ENCODE peak calls at places on chromosomes 16 and 17, in six cellular contexts. One of them, this sample, is unnamed.
A peak's percentile ranks its signal among the peaks of the same experiment; 100 is the strongest.

GRCh38 chr16:87086156-87086555 is 231.0 kb downstream of the C16orf95 start:
- DNase-seq in H9: no peak
- DNase-seq in mesenchymal stem cell: peak; percentile 36
- DNase-seq in neuronal stem cell: no peak
- DNase-seq in H1: no peak
- DNase-seq in IMR-90: peak; percentile 67
- DNase-seq in this sample: no peak

GRCh38 chr16:9027070-9027799 is 63.5 kb upstream of the USP7 start:
- DNase-seq in H9: no peak
- DNase-seq in H1: no peak
- DNase-seq in IMR-90: no peak
- DNase-seq in mesenchymal stem cell: no peak
- DNase-seq in neuronal stem cell: no peak
- DNase-seq in this sample: no peak

GRCh38 chr17:61554209-61554608 is 36.8 kb downstream of the NACA2 start:
- DNase-seq in H9: no peak
- DNase-seq in H1: no peak
- DNase-seq in mesenchymal stem cell: no peak
- DNase-seq in IMR-90: no peak
- DNase-seq in neuronal stem cell: no peak
- DNase-seq in this sample: no peak

GRCh38 chr17:14323522-14323981 is 22.7 kb downstream of the HS3ST3B1 start:
- DNase-seq in IMR-90: no peak
- DNase-seq in H1: no peak
- DNase-seq in neuronal stem cell: no peak
- DNase-seq in mesenchymal stem cell: no peak
- DNase-seq in H9: no peak
- DNase-seq in this sample: peak; percentile 73

GRCh38 chr16:8648867-8649266 is 25.6 kb upstream of the ABAT start:
- DNase-seq in mesenchymal stem cell: no peak
- DNase-seq in IMR-90: no peak
- DNase-seq in neuronal stem cell: no peak
- DNase-seq in H1: no peak
- DNase-seq in H9: no peak
- DNase-seq in this sample: no peak

GRCh38 chr16:77223184-77223583 is 24.0 kb downstream of the SYCE1L start:
- DNase-seq in H1: peak; percentile 81
- DNase-seq in IMR-90: no peak
- DNase-seq in mesenchymal stem cell: no peak
- DNase-seq in neuronal stem cell: no peak
- DNase-seq in H9: peak; percentile 77
- DNase-seq in this sample: peak; percentile 71

GRCh38 chr16:57892041-57892440 is 78.9 kb downstream of the CNGB1 start:
- DNase-seq in neuronal stem cell: no peak
- DNase-seq in H1: no peak
- DNase-seq in mesenchymal stem cell: peak; percentile 21
- DNase-seq in IMR-90: peak; percentile 69
- DNase-seq in H9: no peak
- DNase-seq in this sample: no peak

GRCh38 chr17:17560975-17561374 is 30.5 kb downstream of the PEMT start:
- DNase-seq in neuronal stem cell: no peak
- DNase-seq in mesenchymal stem cell: no peak
- DNase-seq in H9: no peak
- DNase-seq in H1: no peak
- DNase-seq in IMR-90: no peak
- DNase-seq in this sample: no peak

GRCh38 chr17:76251478-76252039 is 11.3 kb upstream of the RNF157 start:
- DNase-seq in H9: no peak
- DNase-seq in neuronal stem cell: no peak
- DNase-seq in mesenchymal stem cell: peak; percentile 25
- DNase-seq in IMR-90: no peak
- DNase-seq in H1: no peak
- DNase-seq in this sample: no peak

GRCh38 chr16:81511371-81511770 is 66.8 kb downstream of the CMIP start:
- DNase-seq in H9: no peak
- DNase-seq in IMR-90: peak; percentile 89
- DNase-seq in neuronal stem cell: no peak
- DNase-seq in H1: no peak
- DNase-seq in mesenchymal stem cell: peak; percentile 60
- DNase-seq in this sample: peak; percentile 82

GRCh38 chr16:3187798-3188674 is at the start of gene OR1F1:
- DNase-seq in IMR-90: peak; percentile 80
- DNase-seq in neuronal stem cell: no peak
- DNase-seq in H1: peak; percentile 83
- DNase-seq in mesenchymal stem cell: peak; percentile 72
- DNase-seq in H9: peak; percentile 76
- DNase-seq in this sample: peak; percentile 88

GRCh38 chr17:45579529-45580495 is 89.3 kb upstream of the PLEKHM1 start:
- DNase-seq in H1: peak; percentile 63
- DNase-seq in H9: peak; percentile 58
- DNase-seq in IMR-90: no peak
- DNase-seq in mesenchymal stem cell: peak; percentile 7
- DNase-seq in neuronal stem cell: no peak
- DNase-seq in this sample: peak; percentile 64

GRCh38 chr16:48235058-48235555 is 9.0 kb upstream of the LONP2 start:
- DNase-seq in mesenchymal stem cell: no peak
- DNase-seq in neuronal stem cell: no peak
- DNase-seq in H9: no peak
- DNase-seq in IMR-90: no peak
- DNase-seq in H1: no peak
- DNase-seq in this sample: peak; percentile 26

GRCh38 chr17:45222994-45223540 is 1.4 kb downstream of the FMNL1 start:
- DNase-seq in H9: peak; percentile 43
- DNase-seq in mesenchymal stem cell: no peak
- DNase-seq in H1: no peak
- DNase-seq in neuronal stem cell: no peak
- DNase-seq in IMR-90: no peak
- DNase-seq in this sample: no peak

GRCh38 chr16:86398622-86399021 is 111.7 kb upstream of the FOXF1 start:
- DNase-seq in IMR-90: peak; percentile 94
- DNase-seq in neuronal stem cell: no peak
- DNase-seq in H1: no peak
- DNase-seq in H9: no peak
- DNase-seq in mesenchymal stem cell: peak; percentile 93
- DNase-seq in this sample: no peak

GRCh38 chr17:12296120-12296727 is 275.5 kb downstream of the MAP2K4 start:
- DNase-seq in neuronal stem cell: peak; percentile 11
- DNase-seq in IMR-90: peak; percentile 60
- DNase-seq in mesenchymal stem cell: no peak
- DNase-seq in H9: peak; percentile 46
- DNase-seq in H1: peak; percentile 48
- DNase-seq in this sample: peak; percentile 42

GRCh38 chr17:5122586-5123342 is 6.9 kb downstream of the USP6 start:
- DNase-seq in neuronal stem cell: peak; percentile 23
- DNase-seq in H1: peak; percentile 75
- DNase-seq in IMR-90: no peak
- DNase-seq in H9: peak; percentile 70
- DNase-seq in mesenchymal stem cell: peak; percentile 15
- DNase-seq in this sample: peak; percentile 47

GRCh38 chr16:71811261-71811803 is 2.7 kb upstream of the AP1G1 start:
- DNase-seq in IMR-90: peak; percentile 60
- DNase-seq in mesenchymal stem cell: peak; percentile 54
- DNase-seq in H1: no peak
- DNase-seq in H9: no peak
- DNase-seq in neuronal stem cell: no peak
- DNase-seq in this sample: no peak

GRCh38 chr17:27756467-27757371 is 43.6 kb downstream of the NOS2 start:
- DNase-seq in H1: peak; percentile 86
- DNase-seq in H9: peak; percentile 72
- DNase-seq in IMR-90: peak; percentile 30
- DNase-seq in neuronal stem cell: peak; percentile 54
- DNase-seq in mesenchymal stem cell: peak; percentile 30
- DNase-seq in this sample: peak; percentile 38

GRCh38 chr17:82973456-82974135 is 105.8 kb upstream of the METRNL start:
- DNase-seq in H9: peak; percentile 22
- DNase-seq in mesenchymal stem cell: no peak
- DNase-seq in IMR-90: no peak
- DNase-seq in neuronal stem cell: no peak
- DNase-seq in H1: no peak
- DNase-seq in this sample: no peak

GRCh38 chr17:64081802-64082799 is 47.8 kb downstream of the ERN1 start:
- DNase-seq in H1: no peak
- DNase-seq in neuronal stem cell: no peak
- DNase-seq in mesenchymal stem cell: peak; percentile 92
- DNase-seq in IMR-90: peak; percentile 82
- DNase-seq in H9: no peak
- DNase-seq in this sample: peak; percentile 76

GRCh38 chr17:33292184-33292980 is 713 bp downstream of the ASIC2 start:
- DNase-seq in neuronal stem cell: peak; percentile 59
- DNase-seq in H9: peak; percentile 77
- DNase-seq in mesenchymal stem cell: peak; percentile 58
- DNase-seq in IMR-90: peak; percentile 20
- DNase-seq in H1: peak; percentile 78
- DNase-seq in this sample: peak; percentile 61

GRCh38 chr17:43529977-43530302 is 16.2 kb downstream of the ETV4 start:
- DNase-seq in H1: no peak
- DNase-seq in neuronal stem cell: no peak
- DNase-seq in H9: no peak
- DNase-seq in IMR-90: no peak
- DNase-seq in mesenchymal stem cell: no peak
- DNase-seq in this sample: no peak

GRCh38 chr17:78224226-78225087 is 7.0 kb upstream of the TMEM235 start:
- DNase-seq in neuronal stem cell: no peak
- DNase-seq in IMR-90: no peak
- DNase-seq in H9: no peak
- DNase-seq in mesenchymal stem cell: no peak
- DNase-seq in H1: no peak
- DNase-seq in this sample: no peak

GRCh38 chr17:76304226-76305134 is 3.6 kb downstream of the QRICH2 start:
- DNase-seq in IMR-90: no peak
- DNase-seq in H9: no peak
- DNase-seq in mesenchymal stem cell: no peak
- DNase-seq in neuronal stem cell: no peak
- DNase-seq in H1: no peak
- DNase-seq in this sample: no peak

GRCh38 chr17:50918933-50919296 is 52.8 kb upstream of the TOB1 start:
- DNase-seq in H1: no peak
- DNase-seq in IMR-90: peak; percentile 35
- DNase-seq in mesenchymal stem cell: peak; percentile 27
- DNase-seq in H9: no peak
- DNase-seq in neuronal stem cell: no peak
- DNase-seq in this sample: no peak

GRCh38 chr16:84181144-84181915 is 5.5 kb downstream of the TAF1C start:
- DNase-seq in mesenchymal stem cell: no peak
- DNase-seq in IMR-90: no peak
- DNase-seq in H1: no peak
- DNase-seq in H9: no peak
- DNase-seq in neuronal stem cell: no peak
- DNase-seq in this sample: no peak

GRCh38 chr17:28950017-28950751 is 1.1 kb downstream of the PHF12 start:
- DNase-seq in mesenchymal stem cell: peak; percentile 71
- DNase-seq in neuronal stem cell: peak; percentile 60
- DNase-seq in IMR-90: peak; percentile 39
- DNase-seq in H1: peak; percentile 73
- DNase-seq in H9: peak; percentile 80
- DNase-seq in this sample: peak; percentile 78
- H2BK5ac ChIP-seq in mesenchymal stem cell: peak overlapping the region; percentile 11
- H2BK5ac ChIP-seq in neuronal stem cell: peak overlapping the region; percentile 79
- H2BK5ac ChIP-seq in IMR-90: peak overlapping the region; percentile 72
- H2BK5ac ChIP-seq in H1: peak overlapping the region; percentile 93
- H2BK5ac ChIP-seq in H9: no peak overlapping the region
- H2BK5ac ChIP-seq in this sample: peak overlapping the region; percentile 68

GRCh38 chr16:73000020-73000906 is 47.7 kb downstream of the ZFHX3 start:
- DNase-seq in neuronal stem cell: no peak
- DNase-seq in mesenchymal stem cell: no peak
- DNase-seq in H9: no peak
- DNase-seq in H1: no peak
- DNase-seq in IMR-90: no peak
- DNase-seq in this sample: no peak

GRCh38 chr16:72995151-72995881 is 52.6 kb downstream of the ZFHX3 start:
- DNase-seq in neuronal stem cell: peak; percentile 47
- DNase-seq in H9: peak; percentile 68
- DNase-seq in IMR-90: no peak
- DNase-seq in H1: peak; percentile 87
- DNase-seq in mesenchymal stem cell: peak; percentile 10
- DNase-seq in this sample: peak; percentile 69

GRCh38 chr16:72997141-72997542 is 50.8 kb downstream of the ZFHX3 start:
- DNase-seq in H9: no peak
- DNase-seq in neuronal stem cell: no peak
- DNase-seq in IMR-90: peak; percentile 18
- DNase-seq in H1: no peak
- DNase-seq in mesenchymal stem cell: peak; percentile 73
- DNase-seq in this sample: no peak

GRCh38 chr16:72999541-73000019 is 48.3 kb downstream of the ZFHX3 start:
- DNase-seq in mesenchymal stem cell: no peak
- DNase-seq in H1: no peak
- DNase-seq in neuronal stem cell: no peak
- DNase-seq in IMR-90: no peak
- DNase-seq in H9: no peak
- DNase-seq in this sample: no peak

GRCh38 chr16:72996291-72997062 is 51.5 kb downstream of the ZFHX3 start:
- DNase-seq in H1: no peak
- DNase-seq in mesenchymal stem cell: no peak
- DNase-seq in IMR-90: no peak
- DNase-seq in neuronal stem cell: no peak
- DNase-seq in H9: no peak
- DNase-seq in this sample: no peak
- H2BK5ac ChIP-seq in H1: no peak overlapping the region
- H2BK5ac ChIP-seq in mesenchymal stem cell: no peak overlapping the region
- H2BK5ac ChIP-seq in IMR-90: no peak overlapping the region
- H2BK5ac ChIP-seq in neuronal stem cell: no peak overlapping the region
- H2BK5ac ChIP-seq in H9: no peak overlapping the region
- H2BK5ac ChIP-seq in this sample: no peak overlapping the region

GRCh38 chr17:49901460-49902331 is 53.8 kb upstream of the TAC4 start:
- DNase-seq in IMR-90: no peak
- DNase-seq in neuronal stem cell: no peak
- DNase-seq in mesenchymal stem cell: no peak
- DNase-seq in H9: no peak
- DNase-seq in H1: no peak
- DNase-seq in this sample: peak; percentile 57
- H2BK5ac ChIP-seq in IMR-90: no peak overlapping the region
- H2BK5ac ChIP-seq in neuronal stem cell: no peak overlapping the region
- H2BK5ac ChIP-seq in mesenchymal stem cell: no peak overlapping the region
- H2BK5ac ChIP-seq in H9: no peak overlapping the region
- H2BK5ac ChIP-seq in H1: no peak overlapping the region
- H2BK5ac ChIP-seq in this sample: no peak overlapping the region

GRCh38 chr16:20740007-20740883 is 1.4 kb downstream of the THUMPD1 start:
- DNase-seq in H1: no peak
- DNase-seq in H9: no peak
- DNase-seq in mesenchymal stem cell: peak; percentile 5
- DNase-seq in IMR-90: no peak
- DNase-seq in neuronal stem cell: no peak
- DNase-seq in this sample: peak; percentile 7

GRCh38 chr16:20744922-20745440 is 3.4 kb upstream of the THUMPD1 start:
- DNase-seq in H9: no peak
- DNase-seq in neuronal stem cell: no peak
- DNase-seq in H1: no peak
- DNase-seq in IMR-90: no peak
- DNase-seq in mesenchymal stem cell: no peak
- DNase-seq in this sample: no peak

GRCh38 chr16:20743591-20743990 is 2.0 kb upstream of the THUMPD1 start:
- DNase-seq in mesenchymal stem cell: no peak
- DNase-seq in IMR-90: no peak
- DNase-seq in neuronal stem cell: no peak
- DNase-seq in H1: no peak
- DNase-seq in H9: no peak
- DNase-seq in this sample: no peak

GRCh38 chr16:20741555-20742285 is at the start of gene THUMPD1:
- DNase-seq in neuronal stem cell: peak; percentile 89
- DNase-seq in IMR-90: peak; percentile 94
- DNase-seq in H1: peak; percentile 98
- DNase-seq in H9: peak; percentile 98
- DNase-seq in mesenchymal stem cell: peak; percentile 96
- DNase-seq in this sample: peak; percentile 98

GRCh38 chr16:20740901-20741491 is 622 bp downstream of the THUMPD1 start:
- DNase-seq in IMR-90: peak; percentile 74
- DNase-seq in mesenchymal stem cell: peak; percentile 84
- DNase-seq in neuronal stem cell: peak; percentile 54
- DNase-seq in H9: peak; percentile 86
- DNase-seq in H1: peak; percentile 88
- DNase-seq in this sample: peak; percentile 82
- H2BK5ac ChIP-seq in IMR-90: peak overlapping the region; percentile 25
- H2BK5ac ChIP-seq in mesenchymal stem cell: no peak overlapping the region
- H2BK5ac ChIP-seq in neuronal stem cell: peak overlapping the region; percentile 91
- H2BK5ac ChIP-seq in H9: no peak overlapping the region
- H2BK5ac ChIP-seq in H1: peak overlapping the region; percentile 98
- H2BK5ac ChIP-seq in this sample: no peak overlapping the region